ENCODE peak calls at places on chromosomes 13 and 19, in six cellular contexts. U is IMR-90, G is H9, C is trophoblast cell, Y is mesenchymal stem cell, P is H1. I is an unnamed sample.

GRCh38 chr13:41179593-41180250 is 14.6 kb downstream of the KBTBD7 start:
- DNase-seq in C (peak; percentile 83), P (no peak), Y (peak; percentile 6), G (no peak), U (peak; percentile 80), I (no peak)

GRCh38 chr13:21557995-21558394 is 46.0 kb downstream of the MICU2 start:
- DNase-seq in Y (no peak), U (no peak), P (peak; percentile 10), G (peak; percentile 40), C (peak; percentile 20), I (no peak)

GRCh38 chr19:18225355-18225701 is 910 bp downstream of the PDE4C start:
- DNase-seq in U (no peak), C (no peak), Y (no peak), G (no peak), P (no peak), I (no peak)

GRCh38 chr13:110559429-110559943 is 2.0 kb downstream of the RAB20 start:
- DNase-seq in Y (peak; percentile 48), C (no peak), U (peak; percentile 62), G (no peak), P (no peak), I (no peak)

GRCh38 chr19:40803857-40804782 is 5.1 kb downstream of the EGLN2 start:
- DNase-seq in P (no peak), C (no peak), U (no peak), Y (no peak), G (peak; percentile 71), I (no peak)

GRCh38 chr13:59861676-59862075 is 302.1 kb downstream of the DIAPH3 start:
- DNase-seq in U (no peak), P (no peak), C (no peak), G (no peak), Y (no peak), I (no peak)

GRCh38 chr13:40813662-40814454 is 24.4 kb downstream of the SLC25A15 start:
- DNase-seq in Y (peak; percentile 32), C (peak; percentile 40), P (no peak), G (peak; percentile 44), U (peak; percentile 34), I (no peak)

GRCh38 chr19:53903055-53903680 is 5.9 kb upstream of the CACNG7 start:
- DNase-seq in C (peak; percentile 95), U (peak; percentile 30), Y (peak; percentile 44), G (peak; percentile 82), P (no peak), I (peak; percentile 84)

GRCh38 chr19:18232540-18233223 is 6.4 kb upstream of the PDE4C start:
- DNase-seq in C (peak; percentile 55), U (no peak), P (no peak), Y (peak; percentile 47), G (peak; percentile 88), I (peak; percentile 82)

GRCh38 chr13:27678306-27679040 is 56.8 kb downstream of the POLR1D start:
- DNase-seq in G (peak; percentile 42), P (no peak), Y (no peak), C (peak; percentile 66), U (peak; percentile 48), I (no peak)

GRCh38 chr19:47495478-47496372 is 11.7 kb upstream of the KPTN start:
- DNase-seq in P (no peak), U (no peak), C (no peak), Y (no peak), G (no peak), I (no peak)

GRCh38 chr13:31890946-31891345 is 140.6 kb upstream of the FRY start:
- DNase-seq in P (no peak), G (no peak), U (no peak), C (peak; percentile 61), Y (no peak), I (no peak)

GRCh38 chr19:3094638-3095374 is 644 bp downstream of the GNA11 start:
- DNase-seq in Y (peak; percentile 29), C (peak; percentile 34), U (peak; percentile 17), P (no peak), G (no peak), I (no peak)

GRCh38 chr13:92317066-92317465 is 909.5 kb upstream of the GPC6 start:
- DNase-seq in U (peak; percentile 24), C (no peak), Y (peak; percentile 49), P (no peak), G (no peak), I (no peak)

GRCh38 chr13:80814541-80814940 is 473.6 kb upstream of the SPRY2 start:
- DNase-seq in Y (no peak), U (no peak), G (no peak), C (no peak), P (no peak), I (no peak)

GRCh38 chr19:45505996-45506245 is 1.4 kb upstream of the VASP start:
- DNase-seq in G (no peak), P (no peak), U (no peak), Y (no peak), C (no peak), I (no peak)

GRCh38 chr19:56980864-56981263 is 138.9 kb upstream of the USP29 start:
- DNase-seq in U (no peak), C (no peak), P (no peak), Y (no peak), G (no peak), I (no peak)

GRCh38 chr19:6887326-6887725 is at the start of gene ADGRE1:
- DNase-seq in G (no peak), Y (no peak), U (no peak), P (no peak), C (no peak), I (no peak)

GRCh38 chr19:28466107-28467045 is 746.6 kb downstream of the UQCRFS1 start:
- DNase-seq in P (no peak), U (peak; percentile 15), G (peak; percentile 65), Y (peak; percentile 22), C (peak; percentile 67), I (peak; percentile 64)

GRCh38 chr13:44336934-44337333 is 36.7 kb upstream of the SERP2 start:
- DNase-seq in P (no peak), G (no peak), C (peak; percentile 71), U (no peak), Y (no peak), I (no peak)

GRCh38 chr19:6020166-6020967 is 42.4 kb upstream of the RANBP3 start:
- DNase-seq in U (no peak), G (no peak), P (no peak), C (no peak), Y (peak; percentile 85), I (no peak)

GRCh38 chr19:39416152-39416551 is 3.7 kb downstream of the PLEKHG2 start:
- DNase-seq in U (no peak), Y (no peak), G (no peak), C (no peak), P (no peak), I (no peak)

GRCh38 chr19:40270362-40271089 is 14.6 kb downstream of the AKT2 start:
- DNase-seq in U (no peak), C (no peak), Y (no peak), P (no peak), G (peak; percentile 62), I (no peak)

DNA sequence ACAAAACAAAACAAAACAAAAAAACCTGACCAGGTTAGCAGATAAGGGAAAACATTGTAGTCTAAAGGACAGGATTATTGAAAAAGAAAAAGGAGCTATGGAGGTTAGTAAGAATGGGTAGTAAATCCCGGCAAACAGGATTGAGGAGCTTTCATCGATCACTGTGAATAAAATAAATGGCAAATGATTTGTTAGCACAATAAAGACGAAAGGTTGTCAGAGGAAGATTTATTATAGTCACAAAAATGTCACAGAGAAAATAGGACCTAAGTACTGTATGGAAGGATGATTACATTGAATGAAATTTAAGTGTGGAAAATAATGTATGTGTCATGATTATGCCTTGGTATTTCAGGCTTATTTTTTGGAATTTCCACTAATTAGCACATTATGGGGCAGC is 519.2 kb upstream of the SLITRK6 start:
- DNase-seq in C (no peak), G (no peak), Y (no peak), U (no peak), P (no peak), I (no peak)
- H3K14ac ChIP-seq in C (no peak overlapping the region), G (no peak overlapping the region), Y (no peak overlapping the region), U (no peak overlapping the region), P (no peak overlapping the region), I (no peak overlapping the region)

GRCh38 chr19:2061093-2061935 is 10.3 kb upstream of the MKNK2 start:
- DNase-seq in G (peak; percentile 98), U (peak; percentile 95), P (peak; percentile 93), C (peak; percentile 100), Y (peak; percentile 98), I (peak; percentile 99)

GRCh38 chr19:2063824-2064223 is 12.8 kb upstream of the MKNK2 start:
- DNase-seq in C (no peak), Y (no peak), U (no peak), P (no peak), G (no peak), I (no peak)

GRCh38 chr19:2064395-2064787 is 13.3 kb upstream of the MKNK2 start:
- DNase-seq in Y (no peak), P (no peak), U (no peak), C (no peak), G (no peak), I (no peak)

GRCh38 chr19:2062770-2063169 is 11.7 kb upstream of the MKNK2 start:
- DNase-seq in P (no peak), C (no peak), U (no peak), Y (no peak), G (no peak), I (no peak)

DNA sequence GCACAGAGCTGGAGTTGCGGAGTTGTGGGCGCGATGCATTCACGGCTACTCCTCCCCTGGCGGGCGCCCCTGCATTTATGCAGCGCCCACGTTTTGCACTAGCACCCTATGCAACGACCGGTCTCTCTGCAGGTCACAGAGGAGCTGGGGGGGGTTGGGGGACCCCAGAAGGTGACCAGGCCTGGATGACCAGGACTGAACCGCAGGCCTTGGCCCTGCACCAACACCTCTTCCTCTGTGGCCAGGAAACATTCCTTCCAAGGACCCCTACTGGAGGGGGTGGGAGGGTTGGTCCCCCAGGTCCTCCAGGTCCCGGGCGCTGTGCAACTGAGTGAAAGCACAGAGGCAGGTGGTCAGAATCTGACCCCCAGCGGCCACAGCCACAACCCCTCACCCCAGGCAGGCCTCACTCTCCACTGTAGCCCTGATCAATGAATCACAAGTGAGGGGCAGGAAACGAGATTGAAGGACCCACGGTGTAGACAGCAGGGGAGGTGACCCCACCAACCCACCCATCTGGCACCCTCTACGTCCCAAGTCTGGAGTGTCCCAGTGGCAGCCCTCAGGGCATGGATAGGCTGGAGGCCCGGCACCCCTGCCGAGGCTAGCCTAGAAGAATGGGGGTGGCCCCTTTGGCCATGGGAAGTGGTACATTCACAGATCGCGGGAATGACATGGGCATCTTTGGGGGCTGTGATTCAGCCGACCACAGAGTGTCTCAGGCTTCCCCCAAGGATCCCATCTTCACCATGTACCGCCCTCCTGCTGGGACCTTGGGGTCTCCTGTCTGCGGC is 11.1 kb upstream of the MKNK2 start:
- DNase-seq in Y (no peak), U (no peak), G (peak; percentile 50), C (no peak), P (no peak), I (no peak)
- H3K14ac ChIP-seq in Y (no peak overlapping the region), U (peak overlapping the region; percentile 93), G (peak overlapping the region; percentile 93), C (peak overlapping the region; percentile 83), P (no peak overlapping the region), I (peak overlapping the region; percentile 95)

DNA sequence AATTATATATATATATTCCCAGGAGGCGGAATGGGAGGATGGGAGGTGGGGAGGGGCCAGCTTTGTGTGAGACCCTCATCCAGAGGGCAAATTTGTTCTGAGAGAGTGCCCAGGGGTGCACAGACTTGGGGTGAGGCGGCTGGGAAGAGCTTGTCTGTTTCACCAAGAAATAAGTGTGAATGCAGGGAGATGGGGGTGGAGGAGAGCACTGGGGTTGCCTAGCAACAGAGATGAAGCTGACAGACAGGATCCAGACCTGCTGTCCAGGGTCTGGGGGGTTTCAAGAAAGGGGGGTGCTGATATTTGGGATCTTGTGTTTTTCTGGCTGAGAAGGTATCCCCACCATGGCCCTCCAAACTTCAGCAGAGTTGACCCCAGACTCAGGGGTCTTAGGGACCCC is 18.6 kb upstream of the TNFAIP8L1 start:
- DNase-seq in U (no peak), G (no peak), Y (no peak), P (no peak), C (no peak), I (no peak)
- H3K14ac ChIP-seq in U (no peak overlapping the region), G (no peak overlapping the region), Y (no peak overlapping the region), P (no peak overlapping the region), C (no peak overlapping the region), I (no peak overlapping the region)

GRCh38 chr19:35052599-35053190 is 11.2 kb downstream of the HPN start:
- DNase-seq in P (no peak), Y (no peak), C (no peak), U (no peak), G (no peak), I (no peak)
- H3K14ac ChIP-seq in P (no peak overlapping the region), Y (no peak overlapping the region), C (no peak overlapping the region), U (no peak overlapping the region), G (no peak overlapping the region), I (no peak overlapping the region)